ENCODE peak calls at places on chromosomes 6 and 20, in five cellular contexts. One of them, this sample, is unnamed.

GRCh38 chr6:80280258-80281010 is 174.0 kb downstream of the BCKDHB start:
- DNase-seq in NCI-H1436: no peak
- DNase-seq in type B pancreatic cell: no peak
- DNase-seq in fibroblast of mammary gland: peak
- DNase-seq in retina: no peak
- DNase-seq in this sample: peak

GRCh38 chr6:16902520-16902919 is 141.3 kb upstream of the ATXN1 start:
- DNase-seq in NCI-H1436: no peak
- DNase-seq in retina: no peak
- DNase-seq in type B pancreatic cell: no peak
- DNase-seq in fibroblast of mammary gland: no peak
- DNase-seq in this sample: no peak

GRCh38 chr6:163288915-163289314 is 125.6 kb upstream of the QKI start:
- DNase-seq in type B pancreatic cell: no peak
- DNase-seq in NCI-H1436: no peak
- DNase-seq in fibroblast of mammary gland: no peak
- DNase-seq in retina: no peak
- DNase-seq in this sample: no peak

GRCh38 chr6:112522600-112522999 is 175.5 kb downstream of the RFPL4B start:
- DNase-seq in NCI-H1436: no peak
- DNase-seq in retina: no peak
- DNase-seq in type B pancreatic cell: no peak
- DNase-seq in fibroblast of mammary gland: no peak
- DNase-seq in this sample: peak

GRCh38 chr6:146110990-146111389 is 82.1 kb downstream of the GRM1 start:
- DNase-seq in retina: no peak
- DNase-seq in fibroblast of mammary gland: no peak
- DNase-seq in type B pancreatic cell: no peak
- DNase-seq in NCI-H1436: no peak
- DNase-seq in this sample: no peak

GRCh38 chr20:32207211-32207625 is 325 bp downstream of the PLAGL2 start:
- DNase-seq in fibroblast of mammary gland: no peak
- DNase-seq in retina: peak
- DNase-seq in NCI-H1436: no peak
- DNase-seq in type B pancreatic cell: no peak
- DNase-seq in this sample: no peak

GRCh38 chr20:21090112-21090737 is 15.9 kb downstream of the LINC00237 start:
- DNase-seq in fibroblast of mammary gland: no peak
- DNase-seq in retina: no peak
- DNase-seq in type B pancreatic cell: no peak
- DNase-seq in NCI-H1436: no peak
- DNase-seq in this sample: no peak

GRCh38 chr6:43243649-43244321 is 504 bp downstream of the TTBK1 start:
- DNase-seq in retina: peak
- DNase-seq in fibroblast of mammary gland: no peak
- DNase-seq in NCI-H1436: no peak
- DNase-seq in type B pancreatic cell: no peak
- DNase-seq in this sample: no peak

GRCh38 chr6:132812255-132812732 is 2.1 kb upstream of the RPS12 start:
- DNase-seq in retina: no peak
- DNase-seq in type B pancreatic cell: no peak
- DNase-seq in NCI-H1436: no peak
- DNase-seq in fibroblast of mammary gland: peak
- DNase-seq in this sample: peak

GRCh38 chr20:54133434-54134427 is 40.1 kb downstream of the CYP24A1 start:
- DNase-seq in retina: no peak
- DNase-seq in NCI-H1436: no peak
- DNase-seq in type B pancreatic cell: no peak
- DNase-seq in fibroblast of mammary gland: peak
- DNase-seq in this sample: peak

GRCh38 chr6:99241905-99242534 is 107.5 kb downstream of the FAXC start:
- DNase-seq in type B pancreatic cell: no peak
- DNase-seq in fibroblast of mammary gland: peak
- DNase-seq in retina: peak
- DNase-seq in NCI-H1436: no peak
- DNase-seq in this sample: peak

GRCh38 chr6:105781905-105782304 is 304.2 kb upstream of the PRDM1 start:
- DNase-seq in fibroblast of mammary gland: no peak
- DNase-seq in type B pancreatic cell: no peak
- DNase-seq in NCI-H1436: no peak
- DNase-seq in retina: no peak
- DNase-seq in this sample: no peak

GRCh38 chr6:149935246-149935645 is 6.6 kb upstream of the ULBP2 start:
- DNase-seq in retina: no peak
- DNase-seq in type B pancreatic cell: no peak
- DNase-seq in fibroblast of mammary gland: peak
- DNase-seq in NCI-H1436: no peak
- DNase-seq in this sample: peak

GRCh38 chr6:39203804-39204495 is 25.3 kb downstream of the KCNK5 start:
- DNase-seq in fibroblast of mammary gland: no peak
- DNase-seq in type B pancreatic cell: no peak
- DNase-seq in retina: no peak
- DNase-seq in NCI-H1436: no peak
- DNase-seq in this sample: no peak

GRCh38 chr6:106215608-106216007 is 110.0 kb downstream of the ATG5 start:
- DNase-seq in retina: no peak
- DNase-seq in fibroblast of mammary gland: no peak
- DNase-seq in type B pancreatic cell: no peak
- DNase-seq in NCI-H1436: no peak
- DNase-seq in this sample: no peak

GRCh38 chr6:113513086-113513485 is 344.1 kb upstream of the MARCKS start:
- DNase-seq in fibroblast of mammary gland: no peak
- DNase-seq in type B pancreatic cell: no peak
- DNase-seq in retina: no peak
- DNase-seq in NCI-H1436: no peak
- DNase-seq in this sample: no peak

GRCh38 chr20:916825-917224 is 691 bp upstream of the ANGPT4 start:
- DNase-seq in fibroblast of mammary gland: no peak
- DNase-seq in NCI-H1436: no peak
- DNase-seq in type B pancreatic cell: no peak
- DNase-seq in retina: no peak
- DNase-seq in this sample: no peak